ENCODE peak calls at places on chromosomes 7 and 10, in ten cellular contexts. N, O, Y, M, Z, Q, T, A, B and K are unnamed samples.

GRCh38 chr7:38465946-38466345 is 165.2 kb downstream of the AMPH start:
- DNase-seq in Q (peak), M (no peak), Y (peak), B (peak), T (peak), O (no peak), Z (no peak), A (no peak), N (no peak), K (no peak)

GRCh38 chr7:120033114-120033513 is 239.9 kb upstream of the KCND2 start:
- DNase-seq in A (no peak), O (no peak), M (no peak), B (no peak), Y (peak), Z (no peak), T (peak), N (peak), Q (peak), K (no peak)

GRCh38 chr7:90726623-90727022 is 130.5 kb downstream of the CDK14 start:
- DNase-seq in T (peak), B (peak), Q (peak), O (no peak), N (no peak), M (no peak), A (no peak), Y (peak), Z (no peak), K (no peak)

GRCh38 chr7:47383064-47383463 is 198.8 kb downstream of the TNS3 start:
- DNase-seq in Q (peak), N (no peak), Z (no peak), A (no peak), M (no peak), T (no peak), Y (no peak), O (no peak), B (peak), K (no peak)

GRCh38 chr7:106737202-106737562 is 76.2 kb upstream of the CCDC71L start:
- DNase-seq in A (no peak), O (no peak), Q (peak), T (peak), Z (peak), B (peak), Y (peak), N (no peak), M (no peak), K (no peak)

GRCh38 chr10:115706482-115707076 is 566.4 kb downstream of the GFRA1 start:
- DNase-seq in B (peak), Q (peak), A (no peak), M (no peak), O (no peak), Z (peak), Y (peak), T (peak), N (no peak), K (no peak)

GRCh38 chr7:2069472-2069860 is 163.3 kb downstream of the MAD1L1 start:
- DNase-seq in T (peak), M (no peak), Q (peak), B (no peak), N (no peak), A (no peak), O (no peak), Y (peak), Z (peak), K (no peak)

GRCh38 chr10:4656576-4657194 is 169.3 kb upstream of the AKR1E2 start:
- DNase-seq in M (peak), Y (peak), Z (peak), O (peak), B (peak), Q (peak), N (peak), T (peak), A (peak), K (peak)

GRCh38 chr10:62761115-62761514 is 43.4 kb upstream of the ADO start:
- DNase-seq in T (no peak), O (no peak), B (no peak), A (no peak), Q (no peak), Y (no peak), M (no peak), Z (no peak), N (no peak), K (no peak)

DNA sequence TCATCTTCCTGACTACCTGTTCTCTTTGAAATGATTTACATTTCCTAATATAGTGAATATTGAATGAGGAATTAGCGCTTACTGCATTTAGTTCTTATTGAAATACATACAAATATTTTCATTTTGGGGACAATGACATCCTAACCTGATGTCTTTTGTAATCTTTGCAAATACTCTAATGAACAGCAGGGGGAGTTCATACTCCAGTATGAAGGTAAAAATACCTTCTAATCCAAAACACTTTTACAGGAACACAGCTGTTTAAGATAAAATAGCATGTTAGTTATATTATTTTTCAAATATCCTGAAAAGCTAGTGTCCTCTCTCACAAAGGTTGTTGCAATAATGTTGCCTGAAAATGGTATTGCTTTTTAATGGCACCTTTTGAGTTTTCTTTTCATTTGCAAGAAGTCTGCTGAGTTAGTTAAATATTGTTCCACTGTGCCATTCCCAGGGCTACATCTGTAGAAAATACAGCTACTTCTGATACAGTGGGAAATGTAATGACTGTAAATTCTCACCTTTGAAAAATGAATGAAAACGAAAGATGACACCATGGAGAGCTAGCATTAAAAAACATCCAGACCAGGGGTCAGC is 400.0 kb downstream of the PHF14 start:
- DNase-seq in B (peak), N (no peak), Y (peak), M (no peak), Q (peak), A (no peak), T (peak), O (no peak), Z (peak), K (no peak)
- TF ChIP-seq CTCF in B (peak), N (peak), Y (peak), M (peak), Q (peak), A (peak), T (peak), O (peak), Z (peak), K (peak)

GRCh38 chr7:158702196-158702595 is 2.4 kb downstream of the NCAPG2 start:
- DNase-seq in Q (no peak), M (no peak), B (no peak), A (no peak), Z (no peak), O (no peak), T (no peak), N (peak), Y (no peak), K (no peak)
- TF ChIP-seq CTCF in Q (no peak), M (no peak), B (no peak), A (no peak), Z (no peak), O (no peak), T (no peak), N (no peak), Y (no peak), K (no peak)

GRCh38 chr7:26620352-26620751 is 244.0 kb downstream of the SKAP2 start:
- DNase-seq in B (no peak), M (no peak), Q (peak), Z (peak), T (no peak), N (peak), O (no peak), A (no peak), Y (no peak), K (peak)
- TF ChIP-seq CTCF in B (no peak), M (no peak), Q (no peak), Z (peak), T (no peak), N (peak), O (no peak), A (no peak), Y (no peak), K (peak)

GRCh38 chr10:113301342-113301984 is 251.4 kb upstream of the HABP2 start:
- DNase-seq in B (no peak), N (no peak), Q (no peak), O (no peak), T (no peak), M (no peak), A (no peak), Z (peak), Y (no peak), K (peak)
- TF ChIP-seq CTCF in B (no peak), N (peak), Q (no peak), O (no peak), T (no peak), M (no peak), A (no peak), Z (peak), Y (no peak), K (no peak)

GRCh38 chr10:49393757-49394156 is 2.1 kb downstream of the DRGX start:
- DNase-seq in N (no peak), Y (no peak), O (no peak), Z (no peak), T (no peak), M (no peak), B (no peak), Q (no peak), A (no peak), K (no peak)
- TF ChIP-seq CTCF in N (peak), Y (no peak), O (no peak), Z (no peak), T (no peak), M (no peak), B (no peak), Q (no peak), A (no peak), K (peak)

GRCh38 chr10:52778511-52779392 is 6.2 kb upstream of the MBL2 start:
- DNase-seq in O (no peak), A (no peak), Z (peak), N (peak), M (no peak), B (peak), Y (peak), Q (peak), T (peak), K (peak)
- TF ChIP-seq CTCF in O (no peak), A (peak), Z (peak), N (peak), M (peak), B (peak), Y (peak), Q (peak), T (peak), K (peak)